ENCODE peak calls at places on chromosomes 16 and 17, in seven cellular contexts. Z, H, S, P, Y, B and W are unnamed samples. For H3K9me3, the result is how much of the 10 kb centered on the place peaks cover.

GRCh38 chr16:47142469-47143328 is 1.0 kb downstream of the NETO2 start:
- DNase-seq in Y (peak), H (no peak), B (peak), S (no peak), Z (peak), P (peak), W (peak)

GRCh38 chr17:64411999-64412771 is 21.5 kb upstream of the PECAM1 start:
- DNase-seq in Y (no peak), H (peak), P (peak), S (no peak), Z (peak), B (peak), W (no peak)

GRCh38 chr16:74999683-75000480 is 1.1 kb downstream of the ZNRF1 start:
- DNase-seq in P (peak), B (peak), Y (peak), H (peak), S (no peak), Z (peak), W (peak)

GRCh38 chr16:20884240-20884556 is 16.0 kb downstream of the DCUN1D3 start:
- DNase-seq in Z (no peak), H (no peak), S (no peak), B (peak), Y (no peak), P (peak), W (no peak)

GRCh38 chr16:19926449-19927390 is 42.1 kb upstream of the GPRC5B start:
- DNase-seq in Z (no peak), H (no peak), Y (no peak), P (peak), S (no peak), B (peak), W (no peak)

GRCh38 chr17:61150686-61151299 is 248.8 kb upstream of the TBX2 start:
- DNase-seq in Y (no peak), P (peak), Z (no peak), S (no peak), H (no peak), B (no peak), W (no peak)

GRCh38 chr17:7654832-7655540 is 4.3 kb downstream of the ATP1B2 start:
- DNase-seq in P (peak), B (peak), S (no peak), Z (no peak), H (no peak), Y (no peak), W (no peak)

GRCh38 chr17:27343972-27344607 is 50.2 kb downstream of the WSB1 start:
- DNase-seq in S (no peak), B (peak), P (peak), Y (no peak), H (no peak), Z (no peak), W (no peak)

GRCh38 chr17:65572581-65573282 is 11.3 kb upstream of the AXIN2 start:
- DNase-seq in P (no peak), B (no peak), S (peak), Y (no peak), Z (no peak), H (no peak), W (no peak)

GRCh38 chr17:58513391-58513912 is 986 bp downstream of the MTMR4 start:
- DNase-seq in S (no peak), P (no peak), H (no peak), Z (no peak), B (no peak), Y (no peak), W (peak)

GRCh38 chr17:17724307-17724921 is 43.2 kb downstream of the RAI1 start:
- DNase-seq in S (no peak), Y (no peak), Z (no peak), P (peak), B (peak), H (no peak), W (no peak)

GRCh38 chr17:36939944-36940312 is 2.7 kb downstream of the LHX1 start:
- DNase-seq in Z (no peak), B (no peak), Y (no peak), P (no peak), H (no peak), S (no peak), W (no peak)

GRCh38 chr16:31352344-31353115 is 2.4 kb upstream of the ITGAX start:
- DNase-seq in P (no peak), H (no peak), Z (no peak), B (no peak), S (no peak), Y (no peak), W (no peak)

GRCh38 chr17:34424814-34425490 is 61.9 kb upstream of the CCL1 start:
- DNase-seq in S (no peak), P (no peak), Z (no peak), B (no peak), H (no peak), Y (no peak), W (no peak)

GRCh38 chr16:81550412-81550768 is 105.8 kb downstream of the CMIP start:
- DNase-seq in H (no peak), Z (no peak), B (no peak), Y (no peak), P (no peak), S (no peak), W (no peak)

GRCh38 chr17:79800325-79801155 is 3.7 kb upstream of the CBX8 start:
- DNase-seq in Z (no peak), Y (peak), H (no peak), S (no peak), P (peak), B (peak), W (no peak)

GRCh38 chr16:66204761-66205160 is 161.7 kb upstream of the CDH5 start:
- DNase-seq in P (peak), H (no peak), B (peak), S (no peak), Y (no peak), Z (no peak), W (no peak)

GRCh38 chr17:49290690-49291326 is 60.2 kb upstream of the PHOSPHO1 start:
- DNase-seq in Z (no peak), P (peak), B (peak), H (no peak), S (no peak), Y (peak), W (no peak)

GRCh38 chr16:89318871-89319627 is 101.5 kb downstream of the ZNF778 start:
- DNase-seq in Y (no peak), B (no peak), S (no peak), P (no peak), H (no peak), Z (no peak), W (no peak)

GRCh38 chr16:84226026-84226425 is 13.8 kb downstream of the KCNG4 start:
- DNase-seq in Y (no peak), B (no peak), H (no peak), Z (no peak), S (no peak), P (no peak), W (no peak)

GRCh38 chr17:17813055-17813724 is 23.6 kb downstream of the SREBF1 start:
- DNase-seq in S (no peak), Y (no peak), P (no peak), B (no peak), H (no peak), Z (no peak), W (no peak)

GRCh38 chr17:41332239-41332638 is 16.7 kb upstream of the KRTAP17-1 start:
- DNase-seq in S (no peak), P (no peak), Z (no peak), B (no peak), Y (no peak), H (no peak), W (no peak)

GRCh38 chr17:15482476-15482875 is 15.1 kb upstream of the CDRT4 start:
- DNase-seq in H (no peak), S (no peak), B (no peak), Y (no peak), P (no peak), Z (no peak), W (no peak)

GRCh38 chr17:58019521-58019920 is 12.5 kb upstream of the SRSF1 start:
- DNase-seq in Z (no peak), H (no peak), S (no peak), P (no peak), Y (no peak), B (no peak), W (no peak)

GRCh38 chr17:2250140-2251095 is 53.2 kb downstream of the SMG6 start:
- DNase-seq in Z (no peak), B (peak), H (no peak), P (peak), S (no peak), Y (peak), W (no peak)

GRCh38 chr17:81254955-81255717 is 16.0 kb downstream of the NDUFAF8 start:
- DNase-seq in P (peak), S (no peak), H (peak), B (peak), Z (peak), Y (no peak), W (no peak)

GRCh38 chr16:56269824-56270684 is 78.8 kb downstream of the GNAO1 start:
- DNase-seq in Y (no peak), H (peak), Z (no peak), P (peak), B (peak), S (no peak), W (no peak)

GRCh38 chr16:20611350-20611902 is 35.3 kb upstream of the ACSM2B start:
- DNase-seq in B (no peak), S (no peak), P (no peak), Z (peak), Y (no peak), H (no peak), W (no peak)

GRCh38 chr17:78855561-78856165 is 15.0 kb upstream of the USP36 start:
- DNase-seq in P (no peak), S (no peak), Z (no peak), B (no peak), Y (no peak), H (no peak), W (no peak)

GRCh38 chr17:55664287-55664686 is 58.4 kb downstream of the TMEM100 start:
- DNase-seq in S (no peak), Z (no peak), H (no peak), B (no peak), Y (no peak), P (no peak), W (no peak)

GRCh38 chr17:47305302-47305923 is 18.3 kb upstream of the EFCAB13 start:
- DNase-seq in S (no peak), Z (no peak), P (peak), B (peak), Y (no peak), H (no peak), W (no peak)

GRCh38 chr16:87389245-87389644 is 2.9 kb upstream of the MAP1LC3B start:
- DNase-seq in S (no peak), B (no peak), P (no peak), Z (no peak), Y (no peak), H (no peak), W (no peak)

DNA sequence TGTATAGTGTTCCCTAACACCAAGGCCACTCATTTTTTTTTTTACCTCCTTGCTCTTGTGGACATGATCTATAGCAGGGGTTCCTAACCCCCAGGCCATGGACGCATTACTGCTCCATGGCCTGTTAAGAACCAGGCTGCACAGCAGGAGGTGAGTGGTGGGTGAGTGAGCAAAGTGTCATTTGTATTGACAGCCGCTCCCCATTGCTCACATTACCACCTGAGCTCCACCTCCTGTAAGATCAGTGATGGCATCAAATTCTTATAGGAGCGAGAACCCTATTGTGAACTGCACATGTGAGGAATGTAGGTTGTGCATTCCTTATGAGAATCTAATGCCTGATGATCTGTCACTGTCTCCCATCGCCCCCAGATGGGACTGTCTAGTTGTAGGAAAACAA is 342.0 kb downstream of the SOX9 start:
- DNase-seq in P (no peak), B (no peak), S (no peak), Y (no peak), H (no peak), Z (no peak), W (no peak)
- H3K9me3 ChIP-seq in P (under half), B (under half), S (under half), Y (under half), H (under half), Z (under half), W (under half)

GRCh38 chr17:70295329-70295728 is 126.0 kb downstream of the KCNJ2 start:
- DNase-seq in B (no peak), P (peak), H (no peak), Y (no peak), Z (no peak), S (no peak), W (no peak)

GRCh38 chr17:70296456-70296855 is 127.1 kb downstream of the KCNJ2 start:
- DNase-seq in H (no peak), Z (no peak), B (no peak), Y (no peak), S (no peak), P (no peak), W (no peak)

GRCh38 chr17:70298929-70299529 is 129.7 kb downstream of the KCNJ2 start:
- DNase-seq in Z (no peak), B (no peak), H (no peak), S (no peak), Y (no peak), P (no peak), W (no peak)

GRCh38 chr17:70295732-70296131 is 126.4 kb downstream of the KCNJ2 start:
- DNase-seq in Z (peak), S (no peak), P (no peak), Y (no peak), H (no peak), B (no peak), W (no peak)

DNA sequence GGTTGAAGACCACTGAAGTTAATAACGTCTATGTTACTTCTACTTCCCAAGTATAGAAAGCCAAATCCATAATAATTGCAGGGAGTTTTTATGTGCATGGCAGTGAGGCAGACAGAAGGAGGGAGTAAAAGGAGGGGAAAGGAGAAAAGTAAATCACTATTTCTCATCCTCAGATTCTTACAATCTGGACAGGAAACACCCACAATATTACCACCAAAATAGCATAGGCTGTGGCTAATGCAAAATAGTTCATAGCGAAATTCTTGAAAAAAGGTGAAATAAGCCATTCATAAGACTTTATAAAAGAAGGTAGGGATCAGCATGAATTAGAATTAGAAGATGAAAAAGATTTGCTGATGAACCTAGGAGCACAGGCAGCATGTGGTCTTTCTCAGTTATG is 128.1 kb downstream of the KCNJ2 start:
- DNase-seq in P (no peak), Y (no peak), H (no peak), S (no peak), Z (no peak), B (no peak), W (no peak)
- H3K9me3 ChIP-seq in P (under half), Y (under half), H (under half), S (under half), Z (under half), B (under half), W (under half)

DNA sequence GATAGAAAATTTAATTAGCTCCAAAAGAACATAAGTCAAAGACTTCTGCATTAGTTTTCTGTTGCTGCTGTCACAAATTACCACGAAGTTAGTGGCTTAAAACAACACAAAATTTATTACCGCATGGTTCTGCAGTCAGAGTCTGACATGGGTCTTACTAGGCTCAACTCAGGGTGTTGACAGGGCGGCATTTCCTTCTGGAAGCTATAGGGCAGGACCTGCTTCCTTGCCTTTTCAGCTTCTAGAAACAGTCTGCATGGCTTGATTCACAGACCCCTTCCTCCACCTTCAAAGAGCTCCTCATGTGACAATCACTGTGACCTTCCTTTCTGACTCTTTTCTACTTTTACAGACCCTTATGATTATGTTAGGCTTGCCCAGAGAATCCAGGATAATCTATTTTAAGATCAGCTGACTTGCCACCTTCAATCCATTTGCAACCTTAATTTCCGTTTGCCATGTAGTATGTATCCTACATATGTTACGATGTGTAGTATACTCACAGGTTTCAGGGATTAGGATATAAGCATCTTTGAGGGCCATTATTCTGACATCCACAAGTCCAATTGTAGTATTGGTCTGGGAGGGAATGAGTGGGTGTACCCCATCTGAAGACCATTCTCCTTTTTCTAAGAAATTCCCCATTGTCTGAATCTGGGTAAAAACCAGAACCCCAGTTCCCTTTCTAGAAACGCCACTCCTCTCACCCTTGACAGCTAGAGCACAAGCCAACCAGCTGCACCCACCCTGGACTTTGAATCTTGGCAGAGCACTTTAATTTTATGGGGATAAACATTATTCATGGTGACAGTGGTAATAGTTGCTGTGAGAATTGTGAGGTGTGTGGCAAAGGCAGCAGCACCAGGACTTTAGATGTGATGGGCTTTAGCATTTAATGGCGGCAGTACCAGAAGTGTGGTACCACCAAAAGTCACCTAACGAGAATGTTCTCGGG is 265.5 kb downstream of the KCNJ2 start:
- DNase-seq in H (no peak), Z (no peak), Y (no peak), B (no peak), P (peak), S (no peak), W (no peak)
- H3K9me3 ChIP-seq in H (under half), Z (under half), Y (under half), B (under half), P (under half), S (under half), W (under half)

GRCh38 chr16:870856-871561 is 70.5 kb upstream of the GNG13 start:
- DNase-seq in Y (no peak), B (no peak), P (no peak), H (no peak), S (no peak), Z (peak), W (no peak)

GRCh38 chr16:868386-868755 is 67.8 kb upstream of the GNG13 start:
- DNase-seq in B (no peak), H (no peak), Y (no peak), P (no peak), S (no peak), Z (no peak), W (no peak)

GRCh38 chr16:868846-869822 is 68.6 kb upstream of the GNG13 start:
- DNase-seq in S (no peak), B (no peak), H (no peak), Y (no peak), Z (peak), P (no peak), W (no peak)

GRCh38 chr16:871562-872330 is 71.2 kb upstream of the GNG13 start:
- DNase-seq in H (no peak), Y (no peak), B (no peak), P (no peak), Z (peak), S (no peak), W (no peak)

GRCh38 chr16:869823-870641 is 69.5 kb upstream of the GNG13 start:
- DNase-seq in H (no peak), S (no peak), P (no peak), B (no peak), Z (no peak), Y (no peak), W (no peak)
- H3K9me3 ChIP-seq in H (under half), S (under half), P (under half), B (under half), Z (under half), Y (under half), W (under half)

GRCh38 chr16:73448970-73449369 is 401.0 kb upstream of the ZFHX3 start:
- DNase-seq in S (no peak), Z (no peak), Y (no peak), H (no peak), B (no peak), P (no peak), W (no peak)
- H3K9me3 ChIP-seq in S (under half), Z (half or more), Y (under half), H (under half), B (under half), P (under half), W (under half)